ENCODE peak calls at places on chromosomes 6 and 20, in four cellular contexts. One of them, this sample, is unnamed.

GRCh38 chr20:32062776-32063170 is 10.7 kb downstream of the HCK start:
- DNase-seq in brain microvascular endothelial cell: no peak
- DNase-seq in CD4-positive, alpha-beta T cell: no peak
- DNase-seq in mesenchymal stem cell: no peak
- DNase-seq in this sample: no peak

GRCh38 chr20:43751167-43752050 is 24.6 kb upstream of the GTSF1L start:
- DNase-seq in brain microvascular endothelial cell: peak
- DNase-seq in CD4-positive, alpha-beta T cell: no peak
- DNase-seq in mesenchymal stem cell: peak
- DNase-seq in this sample: no peak

GRCh38 chr6:126905917-126906316 is 212.6 kb upstream of the RSPO3 start:
- DNase-seq in brain microvascular endothelial cell: peak
- DNase-seq in CD4-positive, alpha-beta T cell: no peak
- DNase-seq in mesenchymal stem cell: no peak
- DNase-seq in this sample: no peak

GRCh38 chr6:8530775-8531435 is 95.6 kb upstream of the SLC35B3 start:
- DNase-seq in brain microvascular endothelial cell: no peak
- DNase-seq in CD4-positive, alpha-beta T cell: no peak
- DNase-seq in mesenchymal stem cell: no peak
- DNase-seq in this sample: no peak

GRCh38 chr6:26272171-26272631 is 92.8 kb upstream of the BTN3A2 start:
- DNase-seq in brain microvascular endothelial cell: no peak
- DNase-seq in CD4-positive, alpha-beta T cell: peak
- DNase-seq in mesenchymal stem cell: no peak
- DNase-seq in this sample: peak

GRCh38 chr6:75850026-75850385 is 101.0 kb downstream of the MYO6 start:
- DNase-seq in brain microvascular endothelial cell: no peak
- DNase-seq in CD4-positive, alpha-beta T cell: no peak
- DNase-seq in mesenchymal stem cell: peak
- DNase-seq in this sample: no peak

GRCh38 chr6:113694278-113695077 is 162.7 kb upstream of the MARCKS start:
- DNase-seq in brain microvascular endothelial cell: no peak
- DNase-seq in CD4-positive, alpha-beta T cell: no peak
- DNase-seq in mesenchymal stem cell: peak
- DNase-seq in this sample: no peak

GRCh38 chr6:5025911-5026819 is 22.3 kb upstream of the RPP40 start:
- DNase-seq in brain microvascular endothelial cell: peak
- DNase-seq in CD4-positive, alpha-beta T cell: no peak
- DNase-seq in mesenchymal stem cell: peak
- DNase-seq in this sample: no peak

GRCh38 chr20:48901326-48901725 is 20.2 kb upstream of the ARFGEF2 start:
- DNase-seq in brain microvascular endothelial cell: no peak
- DNase-seq in CD4-positive, alpha-beta T cell: no peak
- DNase-seq in mesenchymal stem cell: no peak
- DNase-seq in this sample: no peak

GRCh38 chr6:168222261-168222660 is 97.3 kb downstream of the DACT2 start:
- DNase-seq in brain microvascular endothelial cell: no peak
- DNase-seq in CD4-positive, alpha-beta T cell: no peak
- DNase-seq in mesenchymal stem cell: no peak
- DNase-seq in this sample: no peak

GRCh38 chr20:62980970-62981369 is 25.8 kb downstream of the BHLHE23 start:
- DNase-seq in brain microvascular endothelial cell: no peak
- DNase-seq in CD4-positive, alpha-beta T cell: peak
- DNase-seq in mesenchymal stem cell: no peak
- DNase-seq in this sample: peak

GRCh38 chr20:61173966-61174725 is 77.9 kb upstream of the CDH4 start:
- DNase-seq in brain microvascular endothelial cell: no peak
- DNase-seq in CD4-positive, alpha-beta T cell: no peak
- DNase-seq in mesenchymal stem cell: peak
- DNase-seq in this sample: no peak

GRCh38 chr6:41406821-41407787 is 71.7 kb downstream of the NCR2 start:
- DNase-seq in brain microvascular endothelial cell: no peak
- DNase-seq in CD4-positive, alpha-beta T cell: no peak
- DNase-seq in mesenchymal stem cell: no peak
- DNase-seq in this sample: no peak

GRCh38 chr6:166861961-166862286 is 94.4 kb downstream of the RNASET2 start:
- DNase-seq in brain microvascular endothelial cell: no peak
- DNase-seq in CD4-positive, alpha-beta T cell: no peak
- DNase-seq in mesenchymal stem cell: peak
- DNase-seq in this sample: no peak

This sample was measured in T-helper 9 cell.